ENCODE peak calls at places on chromosomes 6 and 20, in seven cellular contexts. J, V, K, L, I, C and N are unnamed samples.

GRCh38 chr6:99119109-99120031 is 171.6 kb upstream of the FBXL4 start:
- DNase-seq in I (peak; percentile 56), J (peak; percentile 23), L (no peak), K (no peak), V (peak; percentile 43), C (no peak), N (peak; percentile 15)

GRCh38 chr6:11978169-11978987 is 33.7 kb upstream of the HIVEP1 start:
- DNase-seq in L (no peak), V (no peak), I (no peak), K (peak; percentile 20), J (no peak), C (no peak), N (no peak)

GRCh38 chr20:39269031-39269461 is 306.9 kb downstream of the DHX35 start:
- DNase-seq in C (no peak), V (peak; percentile 78), L (peak; percentile 45), K (no peak), J (peak; percentile 29), I (peak; percentile 77), N (peak; percentile 55)

GRCh38 chr6:93902517-93902916 is 483.2 kb upstream of the EPHA7 start:
- DNase-seq in K (no peak), J (no peak), L (no peak), C (no peak), V (no peak), I (no peak), N (no peak)

GRCh38 chr20:57627972-57628650 is 7.9 kb upstream of the ZBP1 start:
- DNase-seq in K (no peak), C (no peak), V (no peak), L (no peak), J (no peak), I (no peak), N (no peak)

GRCh38 chr6:152428126-152428525 is 209.0 kb downstream of the SYNE1 start:
- DNase-seq in I (no peak), C (peak; percentile 3), V (no peak), J (no peak), L (no peak), K (no peak), N (no peak)

GRCh38 chr6:158399040-158399700 is 86.9 kb downstream of the TULP4 start:
- DNase-seq in V (no peak), J (no peak), K (no peak), L (no peak), C (no peak), I (no peak), N (no peak)

GRCh38 chr6:76771076-76771634 is 692.1 kb downstream of the HTR1B start:
- DNase-seq in V (no peak), L (no peak), J (no peak), K (no peak), I (no peak), C (no peak), N (no peak)

GRCh38 chr20:61343934-61344333 is 91.9 kb downstream of the CDH4 start:
- DNase-seq in J (no peak), I (no peak), K (no peak), V (no peak), L (no peak), C (no peak), N (no peak)

GRCh38 chr20:2814076-2814475 is 711 bp upstream of the C20orf141 start:
- DNase-seq in L (no peak), C (no peak), K (no peak), J (no peak), I (peak; percentile 12), V (no peak), N (no peak)

GRCh38 chr20:37524221-37524700 is 3.2 kb downstream of the NNAT start:
- DNase-seq in I (no peak), C (no peak), L (no peak), J (no peak), V (no peak), K (no peak), N (no peak)

GRCh38 chr6:31907158-31907813 is 5.4 kb upstream of the ZBTB12 start:
- DNase-seq in C (no peak), I (no peak), V (no peak), J (peak; percentile 86), L (no peak), K (no peak), N (no peak)

GRCh38 chr6:23354004-23354403 is 772.0 kb upstream of the NRSN1 start:
- DNase-seq in L (no peak), V (no peak), C (no peak), I (no peak), K (no peak), J (no peak), N (no peak)

GRCh38 chr6:166494757-166495486 is 91.6 kb downstream of the RAMACL start:
- DNase-seq in V (peak; percentile 31), C (no peak), I (no peak), K (no peak), J (no peak), L (no peak), N (no peak)

GRCh38 chr6:122530440-122531046 is 58.9 kb upstream of the SERINC1 start:
- DNase-seq in L (peak; percentile 5), K (peak; percentile 27), C (peak; percentile 15), I (peak; percentile 44), J (peak; percentile 69), V (peak; percentile 59), N (peak; percentile 8)

GRCh38 chr6:160999508-160999907 is 7.9 kb downstream of the MAP3K4 start:
- DNase-seq in I (no peak), C (no peak), V (no peak), L (no peak), J (no peak), K (no peak), N (no peak)

GRCh38 chr20:63678071-63678470 is 18.4 kb upstream of the TNFRSF6B start:
- DNase-seq in C (no peak), I (no peak), V (no peak), L (no peak), K (no peak), J (no peak), N (no peak)
- TF ChIP-seq TAF1 in C (no peak), I (no peak), V (no peak), L (no peak), K (no peak), J (no peak), N (no peak)

DNA sequence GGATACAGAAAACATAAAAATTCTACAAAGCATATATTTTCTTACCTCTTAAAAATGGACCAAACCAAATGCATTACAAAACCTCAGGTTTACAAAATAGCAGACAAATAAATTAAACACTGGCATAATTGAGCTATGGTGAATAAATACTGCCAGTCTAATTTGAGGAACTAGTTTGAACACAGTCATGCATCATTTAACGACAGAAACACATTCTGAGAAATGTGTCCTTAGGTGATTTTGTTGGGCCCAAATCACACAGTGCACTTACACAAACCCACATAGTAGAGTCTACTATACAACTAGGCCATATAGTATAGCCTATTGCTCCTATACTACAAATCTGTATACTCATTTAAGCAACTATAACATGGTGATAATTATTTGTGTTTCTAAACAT is 215.6 kb downstream of the FOXC1 start:
- DNase-seq in V (no peak), L (no peak), K (no peak), C (no peak), J (no peak), I (no peak), N (no peak)
- TF ChIP-seq POLR2AphosphoS5 in V (no peak), L (no peak), K (no peak), C (no peak), J (no peak), I (no peak), N (no peak)

GRCh38 chr6:51450248-51450957 is 631.7 kb downstream of the TFAP2B start:
- DNase-seq in I (no peak), K (peak; percentile 15), C (no peak), V (no peak), L (no peak), J (no peak), N (no peak)
- TF ChIP-seq TAF1 in I (no peak), K (no peak), C (no peak), V (no peak), L (no peak), J (no peak), N (no peak)

GRCh38 chr6:4270799-4271198 is 135.4 kb upstream of the ECI2 start:
- DNase-seq in J (no peak), C (no peak), V (no peak), K (no peak), I (no peak), L (no peak), N (no peak)
- TF ChIP-seq POLR2AphosphoS5 in J (no peak), C (no peak), V (no peak), K (no peak), I (no peak), L (no peak), N (no peak)